ENCODE peak calls at places on chromosomes 7 and 10, in ten cellular contexts. E is ovary, S is endothelial cell of umbilical vein, Y is stomach, L is GM12892, U is esophagus squamous epithelium, X is heart left ventricle, C is adrenal gland, T is breast epithelium, O is sigmoid colon. P is an unnamed sample.

GRCh38 chr7:65438593-65438992 is 64.9 kb downstream of the ZNF92 start:
- DNase-seq in E (no peak), S (peak), Y (no peak), L (no peak), U (no peak), X (no peak), C (peak), T (no peak), O (no peak), P (no peak)

GRCh38 chr7:27204851-27205322 is 5.0 kb upstream of the HOXA13 start:
- DNase-seq in E (no peak), S (no peak), Y (no peak), L (no peak), U (no peak), X (no peak), C (no peak), T (no peak), O (no peak), P (no peak)

GRCh38 chr10:83765711-83766110 is 373.6 kb upstream of the GHITM start:
- DNase-seq in E (no peak), S (no peak), Y (no peak), L (no peak), U (no peak), X (no peak), C (no peak), T (no peak), O (no peak), P (no peak)

GRCh38 chr7:138887872-138888656 is 90.1 kb upstream of the ATP6V0A4 start:
- DNase-seq in E (no peak), S (no peak), Y (no peak), L (no peak), U (no peak), X (no peak), C (no peak), T (no peak), O (no peak), P (no peak)

GRCh38 chr7:55060690-55061414 is 42.0 kb downstream of the EGFR start:
- DNase-seq in E (no peak), S (no peak), Y (no peak), L (no peak), U (no peak), X (no peak), C (no peak), T (no peak), O (no peak), P (no peak)

GRCh38 chr10:58396057-58396456 is 10.8 kb downstream of the TFAM start:
- DNase-seq in E (no peak), S (no peak), Y (no peak), L (no peak), U (no peak), X (no peak), C (no peak), T (no peak), O (no peak), P (no peak)

GRCh38 chr7:55441668-55442305 is 76.7 kb downstream of the LANCL2 start:
- DNase-seq in E (no peak), S (no peak), Y (no peak), L (no peak), U (no peak), X (no peak), C (no peak), T (no peak), O (no peak), P (no peak)

GRCh38 chr10:52011113-52011512 is 303.0 kb upstream of the DKK1 start:
- DNase-seq in E (no peak), S (no peak), Y (no peak), L (no peak), U (no peak), X (no peak), C (no peak), T (no peak), O (no peak), P (no peak)

GRCh38 chr7:12732428-12732827 is 45.0 kb downstream of the ARL4A start:
- DNase-seq in E (no peak), S (no peak), Y (no peak), L (no peak), U (no peak), X (no peak), C (no peak), T (no peak), O (no peak), P (no peak)

GRCh38 chr10:36677170-36677768 is 448.1 kb upstream of the ANKRD30A start:
- DNase-seq in E (no peak), S (no peak), Y (no peak), L (no peak), U (no peak), X (no peak), C (no peak), T (no peak), O (no peak), P (no peak)

GRCh38 chr10:52740913-52741675 is 31.5 kb downstream of the MBL2 start:
- DNase-seq in E (no peak), S (peak), Y (peak), L (no peak), U (no peak), X (no peak), C (peak), T (no peak), O (no peak), P (no peak)

GRCh38 chr7:132776105-132776504 is 199.8 kb upstream of the PLXNA4 start:
- DNase-seq in E (no peak), S (no peak), Y (no peak), L (no peak), U (no peak), X (no peak), C (no peak), T (no peak), O (no peak), P (no peak)

GRCh38 chr7:29386196-29386765 is 177.4 kb upstream of the PRR15 start:
- DNase-seq in E (no peak), S (no peak), Y (no peak), L (no peak), U (no peak), X (no peak), C (no peak), T (no peak), O (no peak), P (no peak)

DNA sequence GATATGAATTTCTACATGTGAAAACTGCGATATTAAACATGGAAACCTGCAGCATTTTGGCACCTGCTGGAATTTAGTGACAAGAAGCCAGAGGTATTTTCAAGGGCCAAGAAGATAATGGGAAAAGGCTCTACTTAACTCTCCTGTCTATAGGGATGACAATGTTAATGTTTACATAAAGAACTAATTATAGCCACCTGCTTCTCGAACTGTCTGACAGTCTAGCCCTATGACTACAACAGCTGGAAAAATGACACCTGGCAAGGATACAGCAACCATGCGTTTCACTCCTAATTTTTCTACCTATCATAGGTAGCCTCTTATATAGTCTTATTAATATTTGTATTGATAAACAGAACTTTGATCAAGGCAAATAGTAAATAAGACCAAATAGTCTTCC is 49.6 kb downstream of the MAGI2 start:
- DNase-seq in E (no peak), S (no peak), Y (no peak), L (no peak), U (no peak), X (no peak), C (no peak), T (no peak), O (no peak), P (no peak)
- TF ChIP-seq POLR2A in E (no peak), S (no peak), Y (no peak), L (no peak), U (no peak), X (no peak), C (no peak), T (no peak), O (no peak), P (no peak)

GRCh38 chr7:150338166-150338829 is 3.1 kb downstream of the RARRES2 start:
- DNase-seq in E (peak), S (no peak), Y (no peak), L (no peak), U (no peak), X (no peak), C (peak), T (no peak), O (no peak), P (no peak)

GRCh38 chr7:150335774-150336112 is 5.7 kb downstream of the RARRES2 start:
- DNase-seq in E (no peak), S (no peak), Y (no peak), L (no peak), U (no peak), X (no peak), C (peak), T (no peak), O (no peak), P (no peak)

GRCh38 chr7:150336746-150337145 is 4.7 kb downstream of the RARRES2 start:
- DNase-seq in E (peak), S (no peak), Y (no peak), L (no peak), U (no peak), X (no peak), C (peak), T (no peak), O (no peak), P (no peak)

GRCh38 chr7:150337659-150338081 is 3.8 kb downstream of the RARRES2 start:
- DNase-seq in E (peak), S (no peak), Y (no peak), L (no peak), U (no peak), X (no peak), C (peak), T (no peak), O (no peak), P (no peak)

DNA sequence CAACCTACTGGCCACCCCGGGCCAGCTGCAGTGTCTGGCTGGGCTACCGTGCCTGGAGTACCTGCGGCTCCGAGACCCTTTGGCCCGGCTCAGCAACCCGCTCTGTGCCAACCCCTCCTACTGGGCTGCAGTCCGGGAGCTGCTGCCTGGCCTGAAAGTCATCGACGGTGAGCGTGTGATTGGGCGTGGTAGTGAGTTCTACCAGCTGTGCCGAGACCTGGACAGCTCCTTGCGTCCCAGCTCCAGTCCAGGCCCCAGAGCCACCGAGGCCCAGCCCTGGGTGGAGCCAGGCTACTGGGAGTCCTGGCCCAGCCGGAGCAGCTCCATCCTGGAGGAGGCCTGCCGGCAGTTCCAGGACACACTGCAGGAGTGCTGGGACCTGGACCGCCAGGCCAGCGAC is 4.2 kb downstream of the RARRES2 start:
- DNase-seq in E (no peak), S (no peak), Y (no peak), L (no peak), U (no peak), X (no peak), C (peak), T (no peak), O (no peak), P (no peak)
- TF ChIP-seq POLR2A in E (no peak), S (no peak), Y (no peak), L (no peak), U (no peak), X (no peak), C (no peak), T (no peak), O (no peak), P (no peak)

GRCh38 chr10:24722676-24723385 is 856 bp downstream of the ARHGAP21 start:
- DNase-seq in E (peak), S (peak), Y (peak), L (peak), U (no peak), X (peak), C (peak), T (no peak), O (peak), P (peak)

GRCh38 chr10:24723386-24723787 is 300 bp downstream of the ARHGAP21 start:
- DNase-seq in E (peak), S (no peak), Y (peak), L (peak), U (no peak), X (peak), C (peak), T (no peak), O (peak), P (no peak)

GRCh38 chr10:24723788-24724380 is at the start of gene ARHGAP21:
- DNase-seq in E (peak), S (peak), Y (peak), L (peak), U (no peak), X (peak), C (peak), T (peak), O (peak), P (peak)

GRCh38 chr10:24726626-24727025 is 2.9 kb upstream of the ARHGAP21 start:
- DNase-seq in E (no peak), S (no peak), Y (no peak), L (no peak), U (no peak), X (no peak), C (no peak), T (no peak), O (no peak), P (no peak)

GRCh38 chr10:24724381-24725228 is 918 bp upstream of the ARHGAP21 start:
- DNase-seq in E (peak), S (peak), Y (peak), L (peak), U (peak), X (peak), C (peak), T (peak), O (peak), P (peak)
- TF ChIP-seq POLR2A in E (peak), S (peak), Y (no peak), L (peak), U (peak), X (peak), C (peak), T (peak), O (peak), P (peak)

DNA sequence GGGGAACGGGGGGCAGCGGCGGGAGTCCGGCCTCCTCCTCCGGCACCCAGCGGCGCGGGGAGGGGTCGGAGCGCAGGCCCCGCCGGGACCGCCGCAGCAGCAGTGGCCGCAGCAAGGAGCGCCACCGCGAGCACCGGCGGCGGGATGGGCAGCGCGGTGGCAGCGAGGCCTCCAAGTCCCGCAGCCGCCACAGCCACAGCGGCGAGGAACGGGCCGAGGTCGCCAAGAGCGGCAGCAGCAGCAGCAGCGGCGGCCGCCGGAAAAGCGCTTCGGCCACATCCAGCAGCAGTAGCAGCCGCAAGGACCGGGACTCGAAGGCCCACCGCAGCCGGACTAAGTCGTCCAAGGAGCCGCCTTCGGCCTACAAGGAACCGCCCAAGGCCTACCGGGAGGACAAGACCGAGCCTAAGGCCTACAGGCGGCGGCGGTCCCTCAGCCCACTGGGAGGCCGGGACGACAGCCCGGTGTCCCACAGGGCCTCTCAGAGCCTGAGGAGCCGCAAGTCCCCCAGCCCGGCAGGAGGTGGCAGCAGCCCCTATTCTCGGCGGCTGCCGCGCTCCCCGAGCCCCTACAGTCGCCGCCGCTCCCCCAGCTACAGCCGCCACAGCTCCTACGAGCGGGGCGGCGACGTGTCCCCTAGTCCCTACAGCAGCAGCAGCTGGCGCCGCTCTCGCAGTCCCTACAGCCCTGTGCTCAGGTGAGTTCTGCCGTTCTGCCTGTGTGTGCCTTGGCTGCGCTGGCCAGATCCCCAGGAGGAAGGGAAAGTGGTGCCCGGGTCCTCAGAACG is 1.3 kb downstream of the CDK13 start:
- DNase-seq in E (peak), S (peak), Y (peak), L (peak), U (no peak), X (peak), C (peak), T (peak), O (peak), P (peak)
- TF ChIP-seq POLR2A in E (no peak), S (no peak), Y (no peak), L (peak), U (no peak), X (no peak), C (peak), T (no peak), O (no peak), P (peak)

DNA sequence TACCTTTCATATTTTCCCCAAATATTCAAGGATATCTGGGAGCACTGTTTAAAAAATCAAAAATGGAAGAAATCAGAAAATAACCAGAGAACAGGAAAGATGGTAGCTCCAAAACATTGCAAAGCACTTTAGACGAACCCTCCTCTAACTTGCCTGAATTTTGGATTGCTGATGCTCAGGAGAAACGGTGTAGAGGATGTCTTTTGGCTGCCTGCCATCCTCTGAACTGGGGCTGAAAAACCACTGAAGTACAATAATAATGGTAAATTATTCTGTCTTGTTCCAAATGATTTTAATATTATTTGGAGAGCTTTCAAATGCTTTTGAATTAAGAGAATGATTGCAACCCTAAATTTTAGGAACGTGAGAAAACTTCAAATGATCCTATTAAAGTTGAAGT is 167.2 kb upstream of the SLC13A1 start:
- DNase-seq in E (no peak), S (no peak), Y (no peak), L (no peak), U (no peak), X (no peak), C (no peak), T (no peak), O (no peak), P (no peak)
- TF ChIP-seq POLR2A in E (no peak), S (no peak), Y (no peak), L (no peak), U (no peak), X (no peak), C (no peak), T (no peak), O (no peak), P (no peak)

GRCh38 chr7:66920769-66921395 is at the start of gene TMEM248:
- DNase-seq in E (peak), S (peak), Y (peak), L (peak), U (peak), X (peak), C (peak), T (peak), O (peak), P (peak)
- TF ChIP-seq POLR2A in E (peak), S (peak), Y (no peak), L (peak), U (peak), X (peak), C (peak), T (no peak), O (no peak), P (peak)

DNA sequence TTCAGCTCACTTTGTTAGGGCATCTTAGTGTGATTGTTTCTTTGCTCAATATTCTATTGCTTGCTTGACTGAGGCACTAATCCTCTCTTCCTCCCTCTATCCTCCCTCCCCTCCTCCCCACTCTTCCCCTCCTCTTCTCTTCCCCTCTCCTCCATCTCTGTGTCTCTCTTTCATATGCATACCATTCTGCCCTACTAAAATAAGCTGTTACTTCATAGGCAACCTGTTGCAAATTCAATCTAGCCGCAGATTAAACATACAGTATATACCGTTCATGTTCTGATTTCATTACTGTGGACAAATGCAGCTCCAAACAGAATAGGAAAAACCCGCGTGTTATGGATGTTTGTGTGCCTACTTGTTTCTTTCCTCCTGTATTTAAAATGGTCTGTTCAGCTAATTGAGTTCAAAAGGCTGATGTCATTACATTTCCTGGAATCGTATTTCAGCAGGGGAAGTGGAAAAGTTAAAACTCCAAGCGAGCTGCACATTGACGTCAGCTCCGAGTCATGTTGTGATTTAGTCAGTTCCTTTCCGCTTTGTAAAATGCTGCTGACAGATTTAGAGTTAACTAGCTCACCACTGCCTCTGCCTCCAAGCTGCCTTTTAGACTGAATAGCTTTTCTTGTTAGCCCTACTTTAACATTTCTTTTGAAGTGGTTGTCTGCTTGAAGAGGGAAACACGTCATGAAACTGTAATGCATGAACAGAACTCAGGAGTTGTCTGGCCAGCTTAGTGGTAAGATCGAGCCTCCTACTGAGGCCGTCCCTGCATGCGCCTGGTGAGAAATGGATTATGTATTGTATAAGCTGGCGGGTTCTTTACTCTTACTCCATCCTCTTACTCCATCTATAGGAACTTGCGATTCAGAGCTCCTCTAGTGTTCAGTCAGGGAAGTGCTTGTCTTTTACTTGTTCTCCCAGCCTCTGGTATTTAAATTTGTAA is 69.0 kb downstream of the CREM start:
- DNase-seq in E (peak), S (peak), Y (peak), L (no peak), U (no peak), X (peak), C (peak), T (peak), O (peak), P (peak)
- TF ChIP-seq POLR2A in E (peak), S (no peak), Y (no peak), L (peak), U (peak), X (peak), C (peak), T (peak), O (peak), P (no peak)

P was measured in prostate gland.